ENCODE peak calls at places on chromosomes 7 and 10, in four cellular contexts. B is RWPE1, K is HFFc6, T is mammary epithelial cell. D is an unnamed sample.

GRCh38 chr10:29874604-29875269 is 184.6 kb downstream of the JCAD start:
- DNase-seq in B (no peak), K (no peak), T (no peak), D (no peak)

GRCh38 chr7:24830440-24831050 is 73.3 kb upstream of the GSDME start:
- DNase-seq in K (no peak), B (no peak), T (no peak), D (no peak)

GRCh38 chr7:87212478-87212877 is 7.1 kb downstream of the TMEM243 start:
- DNase-seq in B (no peak), K (no peak), T (no peak), D (no peak)

GRCh38 chr10:79390551-79391229 is 43.4 kb downstream of the PPIF start:
- DNase-seq in B (no peak), K (no peak), T (no peak), D (no peak)

GRCh38 chr7:129225931-129226572 is 1.2 kb downstream of the AHCYL2 start:
- DNase-seq in K (no peak), T (no peak), B (no peak), D (no peak)

GRCh38 chr10:34677591-34677990 is 137.5 kb downstream of the PARD3 start:
- DNase-seq in T (no peak), B (no peak), K (no peak), D (no peak)

GRCh38 chr10:127877116-127877515 is 15.6 kb downstream of the CLRN3 start:
- DNase-seq in K (no peak), B (no peak), T (peak; percentile 61), D (no peak)

GRCh38 chr10:77563638-77564270 is 73.9 kb downstream of the KCNMA1 start:
- DNase-seq in T (no peak), B (no peak), K (no peak), D (no peak)

GRCh38 chr7:158358926-158359645 is 228.5 kb downstream of the PTPRN2 start:
- DNase-seq in K (no peak), T (no peak), B (no peak), D (no peak)

GRCh38 chr7:72441791-72442190 is 29.7 kb upstream of the CALN1 start:
- DNase-seq in K (no peak), T (no peak), B (peak; percentile 20), D (no peak)

GRCh38 chr10:510415-510881 is 179.0 kb downstream of the DIP2C start:
- DNase-seq in T (peak; percentile 12), B (peak; percentile 17), K (no peak), D (no peak)

GRCh38 chr10:122154733-122155366 is 116.2 kb upstream of the BTBD16 start:
- DNase-seq in T (peak; percentile 24), B (no peak), K (peak; percentile 33), D (no peak)

GRCh38 chr7:20786779-20787651 is at the start of gene SP8:
- DNase-seq in B (no peak), T (peak; percentile 52), K (no peak), D (peak; percentile 47)

GRCh38 chr7:80630611-80631010 is 7.8 kb upstream of the CD36 start:
- DNase-seq in B (no peak), K (no peak), T (peak; percentile 17), D (no peak)

DNA sequence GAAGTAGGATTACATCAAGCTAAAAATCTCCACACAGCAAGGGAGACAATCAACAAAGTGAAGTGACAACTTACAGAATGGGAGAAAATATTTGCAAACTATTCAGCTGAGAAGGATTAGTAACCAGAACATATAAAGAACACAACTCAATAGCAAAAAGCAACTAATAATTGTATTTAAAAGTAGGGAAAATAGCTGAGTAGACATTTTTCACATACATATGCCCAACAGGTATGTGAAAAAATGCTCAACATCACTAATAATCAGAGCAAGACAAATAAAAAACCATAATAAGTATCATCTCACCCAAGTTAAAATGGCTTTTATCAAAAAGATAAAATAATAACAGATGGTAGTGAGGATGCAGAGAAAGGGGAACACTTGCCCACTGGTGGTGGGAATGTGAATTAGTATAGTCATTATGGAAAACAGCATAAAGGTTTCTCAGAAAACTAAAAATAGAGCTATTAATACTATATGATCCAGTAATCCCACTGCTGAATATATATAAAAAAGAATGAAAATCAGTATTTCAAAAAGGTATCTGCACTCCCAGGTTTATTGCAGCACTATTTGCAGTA is 784.5 kb upstream of the C7orf33 start:
- DNase-seq in K (no peak), B (no peak), T (no peak), D (no peak)
- TF ChIP-seq CTCF in K (peak; percentile 38), B (no peak), T (no peak), D (no peak)

GRCh38 chr7:81715984-81716588 is 53.8 kb downstream of the HGF start:
- DNase-seq in T (peak; percentile 42), B (peak; percentile 14), K (peak; percentile 50), D (no peak)
- TF ChIP-seq CTCF in T (peak; percentile 86), B (peak; percentile 76), K (peak; percentile 74), D (no peak)

GRCh38 chr7:106112118-106112971 is at the start of gene SYPL1:
- DNase-seq in B (peak; percentile 87), K (peak; percentile 82), T (peak; percentile 90), D (peak; percentile 93)
- TF ChIP-seq CTCF in B (no peak), K (peak; percentile 40), T (no peak), D (no peak)

GRCh38 chr10:17409170-17409733 is 45.1 kb downstream of the ST8SIA6 start:
- DNase-seq in K (peak; percentile 7), T (no peak), B (no peak), D (no peak)
- TF ChIP-seq CTCF in K (peak; percentile 76), T (peak; percentile 54), B (peak; percentile 46), D (peak; percentile 27)

DNA sequence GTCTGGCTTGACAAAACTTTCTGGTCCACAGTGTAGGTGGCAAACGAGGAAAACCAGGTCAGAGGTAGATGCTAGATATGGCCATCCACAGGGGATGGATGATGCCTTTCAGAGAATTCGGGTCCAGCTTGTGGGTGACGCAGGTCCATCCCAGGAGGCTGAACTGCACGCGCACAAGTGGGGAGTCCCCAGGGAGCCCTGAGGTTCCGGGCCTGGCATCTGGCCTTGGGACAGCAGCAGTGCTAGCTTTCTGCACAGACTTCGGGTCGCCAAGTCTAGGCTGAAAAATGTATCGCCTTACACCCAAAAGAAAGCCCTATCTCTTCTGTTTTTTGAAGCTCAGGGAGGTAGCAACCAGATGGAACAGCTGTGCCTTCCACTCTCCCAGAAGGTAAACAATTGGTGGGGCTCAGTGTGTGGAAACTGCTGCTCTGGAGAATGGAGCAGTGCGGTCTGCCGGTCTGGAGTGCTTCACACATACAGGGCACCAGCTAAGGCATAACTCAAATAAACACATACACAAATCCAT is 119.3 kb upstream of the ACBD5 start:
- DNase-seq in B (no peak), K (no peak), T (no peak), D (no peak)
- TF ChIP-seq CTCF in B (no peak), K (no peak), T (no peak), D (no peak)

DNA sequence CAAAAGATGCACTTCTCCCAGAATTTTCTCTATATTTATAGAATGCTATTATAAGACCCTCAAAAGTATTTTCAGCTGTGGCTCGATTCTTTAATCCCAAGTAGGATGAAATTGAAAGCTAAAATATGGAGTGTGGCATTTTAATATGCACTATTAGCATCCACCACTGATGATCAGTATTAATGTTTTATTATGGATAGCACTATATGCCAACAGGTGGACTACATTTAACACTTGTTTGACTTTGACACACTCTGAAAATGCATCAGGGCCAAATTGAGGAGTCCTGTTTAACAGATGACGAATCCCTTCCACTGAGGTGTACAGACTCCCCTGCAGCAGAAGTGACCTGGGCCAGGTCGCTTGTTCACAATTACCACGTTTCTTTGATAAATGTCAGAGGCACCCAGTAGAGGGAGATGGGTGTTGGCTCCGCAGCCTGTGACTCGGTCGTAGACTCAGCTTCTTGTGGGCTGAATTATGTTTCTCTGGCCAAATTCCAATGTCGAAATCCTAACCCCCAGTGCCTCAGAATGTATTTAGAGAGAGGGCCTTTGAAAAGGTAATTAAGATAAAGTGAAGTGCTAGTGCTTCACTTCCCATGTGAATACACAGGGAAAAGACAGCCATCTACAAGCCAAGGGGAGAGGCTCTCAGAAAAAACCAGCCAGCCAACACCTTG is 48.1 kb downstream of the WIPF3 start:
- DNase-seq in K (no peak), T (peak; percentile 11), B (no peak), D (no peak)
- TF ChIP-seq CTCF in K (no peak), T (peak; percentile 9), B (no peak), D (no peak)

DNA sequence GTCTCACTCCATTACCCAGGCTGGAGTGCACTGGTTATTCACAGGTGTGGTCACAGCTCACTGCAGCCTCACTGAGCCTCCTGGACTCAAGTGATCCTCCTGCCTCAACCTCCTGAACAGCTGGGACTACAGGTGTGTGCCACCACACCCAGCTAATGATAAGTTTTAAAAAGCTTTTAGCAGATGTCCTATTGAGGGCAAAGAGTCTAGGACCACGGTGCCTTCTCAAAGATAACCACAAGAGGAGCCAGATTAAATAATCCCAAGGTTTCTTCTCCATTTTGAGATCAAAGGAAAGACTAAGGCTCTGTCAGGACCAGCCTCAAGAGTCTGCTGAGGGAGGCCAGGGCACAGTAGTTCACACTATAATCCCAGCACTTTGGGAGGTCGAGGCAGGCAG is 4.7 kb downstream of the ATP5MF start:
- DNase-seq in T (no peak), K (no peak), B (no peak), D (no peak)
- TF ChIP-seq CTCF in T (peak; percentile 3), K (peak; percentile 44), B (no peak), D (no peak)

GRCh38 chr7:99278180-99278579 is 5.5 kb downstream of the MYH16 start:
- DNase-seq in T (no peak), B (no peak), K (no peak), D (no peak)
- TF ChIP-seq CTCF in T (peak; percentile 11), B (no peak), K (no peak), D (no peak)

GRCh38 chr10:51765284-51765971 is 66.0 kb upstream of the CSTF2T start:
- DNase-seq in T (no peak), K (no peak), B (no peak), D (no peak)

GRCh38 chr10:51758366-51758765 is 59.0 kb upstream of the CSTF2T start:
- DNase-seq in T (no peak), K (no peak), B (no peak), D (no peak)

GRCh38 chr10:51763746-51764145 is 64.4 kb upstream of the CSTF2T start:
- DNase-seq in B (no peak), K (no peak), T (no peak), D (no peak)

GRCh38 chr10:51759896-51760534 is 60.6 kb upstream of the CSTF2T start:
- DNase-seq in B (no peak), T (no peak), K (no peak), D (no peak)

DNA sequence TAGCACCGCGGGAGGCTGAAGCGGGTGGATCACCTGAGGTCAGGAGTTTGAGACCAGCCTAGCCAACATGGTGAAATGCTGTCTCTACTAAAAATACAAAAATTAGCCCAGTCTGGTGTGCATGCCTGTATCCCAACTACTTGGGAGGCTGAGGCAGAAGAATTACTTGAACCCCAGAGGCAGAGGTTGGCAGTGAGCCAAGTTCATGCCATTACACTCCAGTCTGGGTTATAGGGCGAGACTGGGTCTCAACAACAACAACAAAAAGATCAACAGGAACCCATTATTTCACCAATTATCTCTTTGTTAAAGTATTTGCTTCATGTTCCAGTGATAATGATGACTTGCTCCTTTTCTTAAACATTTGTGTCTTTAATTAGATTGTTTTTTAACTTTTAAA is 61.5 kb upstream of the CSTF2T start:
- DNase-seq in T (no peak), K (no peak), B (no peak), D (no peak)
- TF ChIP-seq CTCF in T (no peak), K (no peak), B (no peak), D (no peak)